ENCODE peak calls at places on chromosomes 6 and 20, in four cellular contexts. I is amygdala, X is AG09309, B is A549. N is an unnamed sample.
A peak's percentile ranks its signal among the peaks of the same experiment; 100 is the strongest.

GRCh38 chr6:1756472-1757129 is 146.9 kb downstream of the FOXC1 start:
- DNase-seq in I (no peak), X (no peak), B (no peak), N (no peak)

GRCh38 chr6:75791881-75792280 is 42.8 kb downstream of the MYO6 start:
- DNase-seq in I (no peak), X (no peak), B (no peak), N (peak; percentile 6)

GRCh38 chr20:10731190-10731955 is 57.6 kb upstream of the JAG1 start:
- DNase-seq in I (no peak), X (no peak), B (no peak), N (peak; percentile 33)

GRCh38 chr6:55131616-55132015 is 42.7 kb upstream of the HCRTR2 start:
- DNase-seq in I (no peak), X (no peak), B (no peak), N (no peak)

GRCh38 chr6:52640170-52640569 is 30.7 kb upstream of the TMEM14A start:
- DNase-seq in I (peak; percentile 4), X (no peak), B (no peak), N (no peak)

GRCh38 chr6:105748737-105749161 is 337.4 kb upstream of the PRDM1 start:
- DNase-seq in I (no peak), X (no peak), B (peak; percentile 22), N (no peak)

GRCh38 chr6:16105874-16106273 is 23.0 kb upstream of the MYLIP start:
- DNase-seq in I (no peak), X (peak; percentile 11), B (no peak), N (no peak)

GRCh38 chr6:104597541-104598050 is 262.1 kb downstream of the HACE1 start:
- DNase-seq in I (no peak), X (peak; percentile 5), B (no peak), N (no peak)

GRCh38 chr6:42820509-42821340 is 38.9 kb downstream of the BICRAL start:
- DNase-seq in I (no peak), X (no peak), B (no peak), N (no peak)

GRCh38 chr20:43915209-43916072 is 789 bp downstream of the TOX2 start:
- DNase-seq in I (no peak), X (no peak), B (no peak), N (no peak)

GRCh38 chr20:2760381-2761305 is 39.8 kb downstream of the CPXM1 start:
- DNase-seq in I (no peak), X (no peak), B (no peak), N (no peak)

GRCh38 chr6:44976677-44977405 is 351.3 kb upstream of the RUNX2 start:
- DNase-seq in I (no peak), X (peak; percentile 24), B (no peak), N (no peak)

GRCh38 chr20:33561981-33562601 is 72.2 kb downstream of the CBFA2T2 start:
- DNase-seq in I (peak; percentile 12), X (peak; percentile 76), B (peak; percentile 74), N (peak; percentile 31)

GRCh38 chr6:15536201-15536955 is 126.5 kb downstream of the DTNBP1 start:
- DNase-seq in I (no peak), X (peak; percentile 8), B (no peak), N (no peak)